ENCODE peak calls at places on chromosomes 6 and 20, in six cellular contexts. J, H, X, E, N and A are unnamed samples.
A peak's percentile ranks its signal among the peaks of the same experiment; 100 is the strongest.

GRCh38 chr6:146028835-146029572 is at the start of gene GRM1:
- DNase-seq in J (no peak), H (no peak), X (no peak), E (no peak), N (no peak), A (no peak)

GRCh38 chr6:3164388-3164787 is 7.0 kb upstream of the TUBB2A start:
- DNase-seq in J (no peak), H (no peak), X (no peak), E (no peak), N (no peak), A (no peak)

GRCh38 chr20:40511478-40511877 is 177.6 kb downstream of the MAFB start:
- DNase-seq in J (no peak), H (no peak), X (peak; percentile 24), E (no peak), N (no peak), A (no peak)

GRCh38 chr6:56849876-56850275 is 105.0 kb upstream of the BEND6 start:
- DNase-seq in J (no peak), H (no peak), X (no peak), E (no peak), N (no peak), A (no peak)

GRCh38 chr6:129686941-129687627 is 22.9 kb downstream of the ARHGAP18 start:
- DNase-seq in J (no peak), H (no peak), X (no peak), E (no peak), N (no peak), A (no peak)

GRCh38 chr20:47506850-47507249 is 5.2 kb downstream of the NCOA3 start:
- DNase-seq in J (no peak), H (no peak), X (no peak), E (no peak), N (no peak), A (peak; percentile 52)

GRCh38 chr6:9138856-9139426 is 703.6 kb upstream of the SLC35B3 start:
- DNase-seq in J (no peak), H (no peak), X (no peak), E (no peak), N (no peak), A (no peak)

GRCh38 chr6:129750390-129750789 is 40.4 kb upstream of the ARHGAP18 start:
- DNase-seq in J (no peak), H (no peak), X (no peak), E (no peak), N (no peak), A (no peak)

GRCh38 chr20:64078934-64079272 is 415 bp downstream of the RGS19 start:
- DNase-seq in J (no peak), H (no peak), X (no peak), E (no peak), N (no peak), A (no peak)
- H3K4me3 ChIP-seq in J (peak overlapping the region; percentile 82), H (peak overlapping the region; percentile 81), X (peak overlapping the region; percentile 57), E (peak overlapping the region; percentile 82), N (peak overlapping the region; percentile 42), A (peak overlapping the region; percentile 63)

GRCh38 chr20:53919886-53920285 is 150.5 kb downstream of the BCAS1 start:
- DNase-seq in J (no peak), H (no peak), X (no peak), E (no peak), N (no peak), A (no peak)
- H3K4me1 ChIP-seq in J (peaks cover 20% of the 10 kb centered on the region), H (peaks cover 29% of the 10 kb centered on the region), X (no peaks in the 10 kb centered on the region), E (peaks cover 47% of the 10 kb centered on the region), N (peaks cover 22% of the 10 kb centered on the region), A (peaks cover 29% of the 10 kb centered on the region)

GRCh38 chr6:116876107-116876506 is 935 bp upstream of the RFX6 start:
- DNase-seq in J (no peak), H (no peak), X (no peak), E (no peak), N (no peak), A (no peak)
- H3K4me3 ChIP-seq in J (no peak overlapping the region), H (peak overlapping the region; percentile 49), X (no peak overlapping the region), E (peak overlapping the region; percentile 22), N (no peak overlapping the region), A (no peak overlapping the region)

GRCh38 chr6:156844089-156844488 is 66.9 kb downstream of the ARID1B start:
- DNase-seq in J (no peak), H (no peak), X (no peak), E (no peak), N (no peak), A (no peak)
- H3K4me1 ChIP-seq in J (peaks cover 8% of the 10 kb centered on the region), H (peaks cover 43% of the 10 kb centered on the region), X (no peaks in the 10 kb centered on the region), E (peaks cover 62% of the 10 kb centered on the region), N (peaks cover 6% of the 10 kb centered on the region), A (peaks cover 21% of the 10 kb centered on the region)

GRCh38 chr6:11217360-11218076 is 14.9 kb downstream of the NEDD9 start:
- DNase-seq in J (no peak), H (peak; percentile 59), X (no peak), E (no peak), N (no peak), A (no peak)

GRCh38 chr6:11218077-11218392 is 14.4 kb downstream of the NEDD9 start:
- DNase-seq in J (no peak), H (no peak), X (no peak), E (no peak), N (no peak), A (no peak)

GRCh38 chr6:11214438-11214837 is 18.0 kb downstream of the NEDD9 start:
- DNase-seq in J (no peak), H (no peak), X (no peak), E (no peak), N (no peak), A (no peak)

GRCh38 chr6:11214911-11215310 is 17.6 kb downstream of the NEDD9 start:
- DNase-seq in J (no peak), H (no peak), X (no peak), E (no peak), N (no peak), A (no peak)

DNA sequence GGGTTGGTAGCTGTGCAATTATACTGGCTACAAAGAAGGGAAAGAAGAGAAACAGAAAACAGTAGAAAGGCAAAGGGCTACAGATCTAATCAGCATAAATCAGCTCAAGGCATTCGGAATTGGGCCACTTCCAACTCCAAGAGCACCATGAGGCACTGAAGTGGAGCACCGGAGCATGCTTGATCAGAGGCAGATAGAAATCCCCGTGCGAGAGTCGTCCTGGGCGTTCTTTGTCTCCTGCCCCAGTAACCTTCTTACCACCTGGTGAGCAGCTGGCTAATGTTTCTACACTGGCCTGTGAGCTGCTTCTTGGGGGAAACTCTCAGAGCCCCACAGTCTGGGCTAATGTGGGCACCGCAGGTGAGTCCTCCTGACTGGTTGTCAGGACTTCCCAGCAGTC is 16.7 kb downstream of the NEDD9 start:
- DNase-seq in J (no peak), H (peak; percentile 59), X (no peak), E (no peak), N (peak; percentile 31), A (no peak)
- H3K4me3 ChIP-seq in J (no peak overlapping the region), H (no peak overlapping the region), X (no peak overlapping the region), E (no peak overlapping the region), N (no peak overlapping the region), A (no peak overlapping the region)